ENCODE peak calls at places on chromosomes 7 and 10, in eight cellular contexts. T is neural crest cell, R is IMR-90, G is stomach, J is AG10803, K is SK-N-SH, C is thoracic aorta, W is tibial nerve. F is an unnamed sample.

GRCh38 chr7:116097365-116098009 is 66.9 kb upstream of the TFEC start:
- DNase-seq in T (no peak), R (peak; percentile 58), G (no peak), J (peak; percentile 58), K (no peak), C (no peak), W (no peak), F (no peak)

GRCh38 chr7:116776610-116777289 is 85.6 kb upstream of the CAPZA2 start:
- DNase-seq in T (no peak), R (peak; percentile 85), G (no peak), J (peak; percentile 82), K (no peak), C (no peak), W (no peak), F (no peak)

GRCh38 chr10:100647928-100648327 is 97.5 kb upstream of the PAX2 start:
- DNase-seq in T (no peak), R (no peak), G (no peak), J (no peak), K (no peak), C (no peak), W (no peak), F (no peak)

GRCh38 chr7:45890902-45891461 is 2.7 kb downstream of the IGFBP1 start:
- DNase-seq in T (no peak), R (peak; percentile 53), G (no peak), J (peak; percentile 60), K (peak; percentile 58), C (no peak), W (peak; percentile 35), F (no peak)

GRCh38 chr10:74738985-74739567 is 87.3 kb upstream of the KAT6B start:
- DNase-seq in T (no peak), R (peak; percentile 16), G (no peak), J (no peak), K (no peak), C (no peak), W (no peak), F (no peak)

GRCh38 chr7:613442-614140 is 93.9 kb upstream of the PDGFA start:
- DNase-seq in T (no peak), R (no peak), G (no peak), J (no peak), K (no peak), C (no peak), W (no peak), F (no peak)

GRCh38 chr7:5597772-5598171 is 174.1 kb upstream of the TNRC18 start:
- DNase-seq in T (no peak), R (no peak), G (no peak), J (peak; percentile 42), K (no peak), C (no peak), W (no peak), F (no peak)

GRCh38 chr10:75512534-75512933 is 81.1 kb downstream of the LRMDA start:
- DNase-seq in T (no peak), R (no peak), G (peak; percentile 61), J (peak; percentile 28), K (no peak), C (no peak), W (no peak), F (no peak)

GRCh38 chr10:70494536-70494935 is 16.0 kb downstream of the PALD1 start:
- DNase-seq in T (no peak), R (no peak), G (no peak), J (no peak), K (no peak), C (no peak), W (no peak), F (no peak)

GRCh38 chr7:129778770-129779601 is 167.5 kb downstream of the NRF1 start:
- DNase-seq in T (no peak), R (no peak), G (no peak), J (no peak), K (no peak), C (no peak), W (no peak), F (no peak)

DNA sequence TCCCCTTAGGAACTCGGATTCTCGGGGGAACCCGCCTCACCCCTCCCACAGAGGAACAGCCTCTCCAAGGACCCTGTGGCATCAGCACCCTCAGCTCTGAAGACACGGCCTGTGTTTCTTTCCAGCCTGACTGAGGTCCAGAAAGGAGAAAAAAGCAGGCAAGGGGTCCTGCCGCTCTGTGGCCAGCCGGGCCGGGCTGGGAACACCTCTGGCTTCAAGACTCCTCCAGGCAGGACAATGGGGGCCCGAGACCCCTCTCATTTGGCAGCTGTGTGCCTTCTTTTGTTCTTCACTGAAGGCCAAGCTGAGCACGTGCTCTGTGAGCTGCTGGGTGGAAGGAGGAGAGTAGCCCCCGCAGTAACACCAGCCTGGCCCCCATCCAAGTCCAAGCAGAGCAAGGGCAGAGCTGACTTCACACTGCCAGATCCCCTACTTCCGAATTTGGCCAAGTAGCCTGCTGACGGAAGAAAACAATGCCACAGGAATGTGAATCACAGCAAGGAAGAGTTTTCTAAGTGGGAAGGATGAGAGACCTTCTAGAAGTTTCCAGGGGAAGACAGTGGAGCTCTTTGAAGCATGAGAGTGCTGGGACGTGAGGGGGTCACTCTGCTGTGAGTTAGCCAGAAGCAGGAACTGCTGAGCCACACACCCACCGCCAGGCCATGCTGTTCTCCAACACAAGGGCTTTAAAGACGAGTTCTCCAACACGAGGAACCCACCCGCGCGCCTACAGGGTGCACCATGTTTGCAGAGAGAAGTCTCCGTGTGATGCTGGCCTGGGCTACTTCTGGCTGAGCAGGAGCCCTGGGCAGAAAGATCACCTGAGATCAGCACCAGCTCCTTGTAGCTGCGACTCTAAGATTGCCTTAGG is 3.1 kb downstream of the CNPY1 start:
- DNase-seq in T (no peak), R (peak; percentile 5), G (no peak), J (peak; percentile 9), K (no peak), C (no peak), W (no peak), F (no peak)
- TF ChIP-seq CTCF in T (no peak), R (no peak), G (no peak), J (no peak), K (no peak), C (no peak), W (no peak), F (no peak)

DNA sequence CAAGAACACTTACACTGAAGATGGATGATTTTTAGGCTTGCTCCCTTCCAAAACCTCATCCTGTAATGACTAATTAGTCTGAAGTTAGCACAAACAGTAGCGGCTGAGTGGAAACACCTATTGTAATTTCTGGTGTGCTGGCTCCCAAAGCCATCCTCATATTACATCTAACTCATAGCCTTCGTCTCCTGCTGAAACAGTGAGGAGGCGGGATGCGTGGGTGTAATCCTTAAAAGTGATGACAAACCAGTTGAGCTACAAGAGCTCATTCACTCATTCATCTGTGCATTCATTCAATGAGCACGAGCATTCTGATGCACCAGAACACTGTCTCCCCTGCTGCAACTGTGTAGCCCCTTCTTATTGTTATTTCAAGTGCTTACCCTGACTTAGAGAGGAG is 235.3 kb downstream of the CALN1 start:
- DNase-seq in T (no peak), R (no peak), G (no peak), J (no peak), K (no peak), C (no peak), W (no peak), F (no peak)
- TF ChIP-seq CTCF in T (no peak), R (no peak), G (no peak), J (no peak), K (no peak), C (no peak), W (no peak), F (no peak)

GRCh38 chr10:93917814-93918213 is 24.0 kb downstream of the SLC35G1 start:
- DNase-seq in T (no peak), R (no peak), G (no peak), J (no peak), K (no peak), C (no peak), W (no peak), F (no peak)

GRCh38 chr10:93916257-93917063 is 22.7 kb downstream of the SLC35G1 start:
- DNase-seq in T (no peak), R (peak; percentile 52), G (no peak), J (peak; percentile 41), K (peak; percentile 34), C (no peak), W (no peak), F (no peak)

GRCh38 chr10:93926613-93927012 is 32.8 kb downstream of the SLC35G1 start:
- DNase-seq in T (no peak), R (peak; percentile 7), G (no peak), J (peak; percentile 11), K (no peak), C (no peak), W (no peak), F (no peak)

GRCh38 chr10:93917064-93917391 is 23.2 kb downstream of the SLC35G1 start:
- DNase-seq in T (no peak), R (no peak), G (peak; percentile 34), J (no peak), K (no peak), C (no peak), W (no peak), F (no peak)

GRCh38 chr10:93921338-93921737 is 27.6 kb downstream of the SLC35G1 start:
- DNase-seq in T (no peak), R (no peak), G (no peak), J (no peak), K (peak; percentile 5), C (no peak), W (peak; percentile 16), F (no peak)
- TF ChIP-seq CTCF in T (peak; percentile 56), R (peak; percentile 14), G (no peak), J (peak; percentile 26), K (peak; percentile 52), C (no peak), W (peak; percentile 36), F (no peak)

GRCh38 chr10:18675069-18675801 is 16.0 kb downstream of the ARL5B start:
- DNase-seq in T (no peak), R (no peak), G (no peak), J (no peak), K (no peak), C (no peak), W (no peak), F (no peak)
- TF ChIP-seq CTCF in T (no peak), R (no peak), G (no peak), J (no peak), K (no peak), C (no peak), W (no peak), F (no peak)

DNA sequence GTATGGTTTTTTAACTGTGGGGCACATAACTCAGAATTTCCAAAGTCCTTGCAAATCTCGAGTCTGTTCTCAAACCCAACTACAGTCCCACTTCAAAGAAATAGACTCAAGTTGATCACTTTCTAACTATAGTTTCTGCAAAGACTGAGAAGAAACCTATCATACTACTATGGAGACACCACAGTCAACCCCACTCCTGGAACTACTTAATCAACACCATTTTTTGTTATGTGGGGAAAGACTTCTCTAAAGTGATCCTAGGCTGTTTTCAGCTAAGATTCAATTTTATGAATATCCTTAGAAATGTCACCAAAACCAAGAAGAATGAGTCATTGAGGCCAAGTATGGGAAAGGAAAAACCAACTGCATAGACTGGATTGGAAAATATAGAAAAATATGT is 198.8 kb downstream of the WDR11 start:
- DNase-seq in T (no peak), R (no peak), G (no peak), J (no peak), K (no peak), C (no peak), W (no peak), F (no peak)
- TF ChIP-seq CTCF in T (no peak), R (no peak), G (no peak), J (no peak), K (no peak), C (no peak), W (no peak), F (no peak)

F was measured in omental fat pad.